ENCODE peak calls at places on chromosomes 3 and 15, in ten cellular contexts. L, Z, Q, Y, G, A, J, D, B and C are unnamed samples. For H3K4me1 and H3K9me3, the result is how much of the 10 kb centered on the place peaks cover.

GRCh38 chr3:26652157-26652556 is 29.6 kb downstream of the LRRC3B start:
- DNase-seq in Z (peak), L (no peak), Y (no peak), Q (no peak), J (no peak), D (no peak), G (no peak), A (no peak), B (no peak), C (no peak)

GRCh38 chr3:52204337-52205073 is 6.5 kb downstream of the ALAS1 start:
- DNase-seq in J (no peak), D (no peak), L (no peak), G (no peak), Q (no peak), Y (no peak), Z (no peak), B (no peak), A (no peak), C (no peak)

GRCh38 chr3:190155752-190156151 is 35.1 kb upstream of the P3H2 start:
- DNase-seq in L (no peak), J (no peak), Z (no peak), D (no peak), B (no peak), G (peak), Q (no peak), A (no peak), Y (no peak), C (no peak)

GRCh38 chr3:85801955-85802354 is 843.2 kb downstream of the CADM2 start:
- DNase-seq in L (no peak), D (no peak), G (peak), Q (no peak), Y (no peak), Z (no peak), J (no peak), B (no peak), A (no peak), C (no peak)

GRCh38 chr3:64675848-64676247 is 12.0 kb downstream of the ADAMTS9 start:
- DNase-seq in D (no peak), Q (no peak), B (no peak), Y (no peak), A (no peak), Z (no peak), G (no peak), L (no peak), J (no peak), C (no peak)

GRCh38 chr3:117102441-117102840 is 392.9 kb downstream of the TUSC7 start:
- DNase-seq in J (no peak), G (no peak), B (no peak), L (no peak), A (no peak), Y (no peak), D (no peak), Z (no peak), Q (no peak), C (no peak)

GRCh38 chr3:178690571-178690970 is 154.3 kb downstream of the KCNMB2 start:
- DNase-seq in Q (no peak), D (no peak), G (no peak), A (peak), L (no peak), B (no peak), J (no peak), Z (no peak), Y (no peak), C (no peak)

GRCh38 chr3:11570251-11570650 is 73.5 kb downstream of the VGLL4 start:
- DNase-seq in D (no peak), Q (no peak), Y (no peak), A (no peak), Z (no peak), J (no peak), B (no peak), G (no peak), L (no peak), C (no peak)

GRCh38 chr15:60972866-60973265 is 256.2 kb downstream of the RORA start:
- DNase-seq in L (no peak), J (no peak), Z (no peak), D (no peak), Q (no peak), Y (no peak), A (peak), B (no peak), G (peak), C (no peak)

GRCh38 chr3:98558100-98558499 is 26.3 kb downstream of the GPR15 start:
- DNase-seq in Y (no peak), J (no peak), D (no peak), G (no peak), B (no peak), Q (no peak), A (no peak), L (no peak), Z (no peak), C (no peak)

GRCh38 chr15:74432968-74433591 is 678 bp downstream of the SEMA7A start:
- DNase-seq in Z (no peak), L (no peak), Q (no peak), J (no peak), Y (no peak), G (no peak), B (no peak), D (no peak), A (no peak), C (no peak)

GRCh38 chr3:97670952-97671351 is 93.6 kb upstream of the ARL6 start:
- DNase-seq in Z (no peak), L (no peak), A (no peak), Y (no peak), J (no peak), D (no peak), Q (no peak), B (no peak), G (no peak), C (no peak)

GRCh38 chr3:11619946-11620652 is 23.6 kb downstream of the VGLL4 start:
- DNase-seq in G (no peak), A (no peak), B (no peak), J (no peak), D (no peak), L (no peak), Z (no peak), Q (no peak), Y (no peak), C (no peak)

GRCh38 chr3:197222816-197223419 is 75.5 kb downstream of the DLG1 start:
- DNase-seq in Y (no peak), A (no peak), Z (no peak), G (no peak), D (no peak), Q (no peak), J (no peak), B (no peak), L (no peak), C (no peak)

GRCh38 chr3:12869025-12869695 is 27.8 kb upstream of the RPL32 start:
- DNase-seq in B (no peak), L (no peak), A (peak), Z (peak), J (no peak), Y (peak), Q (no peak), D (no peak), G (no peak), C (no peak)

GRCh38 chr3:139937674-139938279 is 2.8 kb downstream of the CLSTN2 start:
- DNase-seq in Y (no peak), Z (peak), B (peak), A (peak), L (no peak), J (peak), D (no peak), G (peak), Q (no peak), C (no peak)

GRCh38 chr3:158405507-158405906 is 165.5 kb upstream of the MLF1 start:
- DNase-seq in Q (no peak), B (no peak), G (no peak), Z (no peak), L (no peak), A (no peak), Y (no peak), D (no peak), J (no peak), C (no peak)

GRCh38 chr3:42014443-42014945 is 52.6 kb upstream of the ULK4 start:
- DNase-seq in Z (no peak), B (no peak), Q (no peak), L (no peak), D (no peak), G (no peak), J (no peak), Y (no peak), A (no peak), C (no peak)

GRCh38 chr3:27633224-27633545 is 88.9 kb downstream of the EOMES start:
- DNase-seq in B (no peak), G (peak), J (no peak), D (no peak), Q (peak), L (no peak), A (peak), Y (no peak), Z (no peak), C (no peak)

GRCh38 chr15:78075490-78076230 is 1.9 kb downstream of the TBC1D2B start:
- DNase-seq in G (peak), A (peak), Z (no peak), Q (no peak), L (no peak), B (peak), Y (no peak), J (peak), D (no peak), C (no peak)

GRCh38 chr15:69303337-69304175 is 4.8 kb downstream of the PAQR5 start:
- DNase-seq in Y (peak), B (no peak), Q (no peak), D (no peak), L (no peak), G (peak), J (peak), A (peak), Z (no peak), C (no peak)

GRCh38 chr3:184620101-184620798 is 58.7 kb downstream of the EPHB3 start:
- DNase-seq in L (no peak), Y (no peak), G (peak), Z (no peak), D (no peak), Q (no peak), A (peak), J (peak), B (no peak), C (no peak)

GRCh38 chr3:50192689-50193141 is 1.3 kb downstream of the GNAT1 start:
- DNase-seq in Q (peak), B (peak), L (peak), Z (peak), G (peak), A (peak), D (peak), Y (peak), J (peak), C (peak)

GRCh38 chr15:55247276-55247675 is 42.3 kb downstream of the RAB27A start:
- DNase-seq in A (no peak), D (no peak), J (no peak), Z (no peak), L (no peak), G (no peak), B (no peak), Q (no peak), Y (no peak), C (no peak)
- H3K4me1 ChIP-seq in A (under half), D (under half), J (under half), Z (under half), L (under half), G (under half), B (under half), Q (under half), Y (under half), C (under half)

DNA sequence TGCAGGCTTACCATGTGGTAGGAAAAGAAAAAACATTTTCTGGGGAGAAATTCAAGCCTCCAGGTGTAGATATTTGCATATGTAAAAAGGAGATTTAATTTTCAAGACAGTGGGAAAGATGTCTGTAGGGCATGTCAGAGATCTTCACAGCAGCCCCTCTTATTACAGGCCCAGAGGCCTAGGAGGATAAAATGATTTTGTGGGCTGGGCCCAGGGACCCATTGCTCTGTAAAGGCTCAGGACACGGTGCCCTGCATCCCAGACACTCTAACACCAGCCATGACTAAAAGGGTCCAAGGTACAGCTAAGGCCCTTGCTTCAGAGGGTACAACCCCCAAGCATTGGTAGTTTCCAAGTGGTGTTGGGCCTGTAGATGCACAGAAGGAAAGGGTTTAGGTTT is 680.1 kb downstream of the IGSF11 start:
- DNase-seq in Z (no peak), Y (no peak), A (no peak), D (no peak), Q (no peak), G (no peak), B (no peak), J (no peak), L (no peak), C (no peak)
- H3K9me3 ChIP-seq in Z (half or more), Y (under half), A (under half), D (under half), Q (under half), G (under half), B (under half), J (under half), L (under half), C (under half)

DNA sequence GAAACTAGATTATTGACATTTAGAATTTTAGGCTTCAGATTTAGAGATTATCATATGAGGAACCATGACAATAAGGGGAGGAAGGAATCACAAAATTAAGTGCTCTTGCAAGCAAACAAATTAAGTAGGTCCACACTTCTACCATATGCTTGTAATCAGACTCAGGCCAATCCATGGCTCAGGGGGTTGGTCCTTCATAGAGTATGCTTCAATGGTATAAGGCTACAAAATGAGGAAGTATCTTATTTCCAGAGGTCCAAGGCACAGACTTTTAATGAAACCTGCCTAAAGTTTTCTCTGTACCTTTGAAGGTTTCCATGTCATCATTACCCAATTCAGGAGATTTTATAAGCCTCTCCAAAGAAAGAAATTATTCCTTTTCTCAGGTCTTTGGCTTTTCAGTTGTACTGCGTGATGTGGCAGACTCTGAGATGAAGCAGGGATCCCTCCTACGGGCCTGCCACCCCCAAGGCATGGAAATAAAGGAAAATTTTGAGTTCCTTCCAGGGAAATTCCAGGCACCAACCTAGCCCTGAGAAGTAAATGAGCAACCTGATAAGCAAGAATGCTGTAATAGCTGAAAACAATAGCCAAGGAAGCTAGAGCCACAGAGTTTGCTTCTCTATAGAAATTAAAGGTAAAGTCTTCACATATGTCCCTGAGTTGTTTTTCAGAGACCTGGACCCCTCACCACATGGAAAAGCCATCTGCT is 36.3 kb downstream of the SERPINI2 start:
- DNase-seq in B (no peak), Y (no peak), Q (no peak), G (no peak), D (no peak), J (no peak), Z (no peak), L (no peak), A (no peak), C (no peak)
- H3K4me3 ChIP-seq in B (no peak), Y (no peak), Q (no peak), G (no peak), D (no peak), J (no peak), Z (no peak), L (no peak), A (no peak), C (no peak)

GRCh38 chr15:31313223-31313622 is 13.4 kb upstream of the KLF13 start:
- DNase-seq in B (no peak), Z (no peak), L (no peak), J (no peak), D (no peak), Q (no peak), Y (no peak), A (no peak), G (no peak), C (no peak)
- H3K4me1 ChIP-seq in B (under half), Z (under half), L (under half), J (under half), D (under half), Q (under half), Y (under half), A (under half), G (under half), C (under half)

GRCh38 chr15:46723308-46723707 is 994.0 kb upstream of the SEMA6D start:
- DNase-seq in Z (no peak), A (no peak), Y (no peak), G (no peak), D (no peak), J (no peak), B (no peak), Q (no peak), L (no peak), C (no peak)
- H3K9me3 ChIP-seq in Z (under half), A (under half), Y (under half), G (under half), D (under half), J (under half), B (under half), Q (under half), L (under half), C (under half)